ENCODE peak calls at places on chromosomes 16 and 17, in six cellular contexts. One of them, this sample, is unnamed.

GRCh38 chr16:30491744-30492308 is 19.3 kb downstream of the ITGAL start:
- DNase-seq in COR-L47: no peak
- DNase-seq in HuH-7: no peak
- DNase-seq in substantia nigra: no peak
- DNase-seq in activated naive CD8-positive, alpha-beta T cell treated with anti-CD3 and anti-CD28 coated beads for 36 hours: peak
- DNase-seq in esophagus squamous epithelium: no peak
- DNase-seq in this sample: peak

GRCh38 chr16:85369741-85370528 is 243.2 kb upstream of the GSE1 start:
- DNase-seq in HuH-7: peak
- DNase-seq in substantia nigra: peak
- DNase-seq in esophagus squamous epithelium: no peak
- DNase-seq in COR-L47: no peak
- DNase-seq in activated naive CD8-positive, alpha-beta T cell treated with anti-CD3 and anti-CD28 coated beads for 36 hours: peak
- DNase-seq in this sample: peak

GRCh38 chr17:43471801-43472200 is 12.0 kb upstream of the DHX8 start:
- DNase-seq in activated naive CD8-positive, alpha-beta T cell treated with anti-CD3 and anti-CD28 coated beads for 36 hours: no peak
- DNase-seq in HuH-7: no peak
- DNase-seq in COR-L47: no peak
- DNase-seq in esophagus squamous epithelium: no peak
- DNase-seq in substantia nigra: no peak
- DNase-seq in this sample: no peak

GRCh38 chr17:42855048-42855596 is 4.1 kb downstream of the AOC3 start:
- DNase-seq in esophagus squamous epithelium: no peak
- DNase-seq in COR-L47: no peak
- DNase-seq in substantia nigra: no peak
- DNase-seq in HuH-7: no peak
- DNase-seq in activated naive CD8-positive, alpha-beta T cell treated with anti-CD3 and anti-CD28 coated beads for 36 hours: no peak
- DNase-seq in this sample: no peak

GRCh38 chr17:73387746-73388577 is 76.2 kb upstream of the CDC42EP4 start:
- DNase-seq in HuH-7: no peak
- DNase-seq in substantia nigra: no peak
- DNase-seq in activated naive CD8-positive, alpha-beta T cell treated with anti-CD3 and anti-CD28 coated beads for 36 hours: no peak
- DNase-seq in esophagus squamous epithelium: no peak
- DNase-seq in COR-L47: no peak
- DNase-seq in this sample: no peak

GRCh38 chr16:86862596-86862995 is 284.2 kb downstream of the FOXL1 start:
- DNase-seq in substantia nigra: no peak
- DNase-seq in COR-L47: peak
- DNase-seq in HuH-7: no peak
- DNase-seq in activated naive CD8-positive, alpha-beta T cell treated with anti-CD3 and anti-CD28 coated beads for 36 hours: no peak
- DNase-seq in esophagus squamous epithelium: no peak
- DNase-seq in this sample: peak

GRCh38 chr16:70437582-70438324 is 1.1 kb downstream of the ST3GAL2 start:
- DNase-seq in COR-L47: no peak
- DNase-seq in esophagus squamous epithelium: no peak
- DNase-seq in substantia nigra: no peak
- DNase-seq in activated naive CD8-positive, alpha-beta T cell treated with anti-CD3 and anti-CD28 coated beads for 36 hours: no peak
- DNase-seq in HuH-7: no peak
- DNase-seq in this sample: peak

GRCh38 chr16:1871974-1872635 is at the start of gene MEIOB:
- DNase-seq in substantia nigra: no peak
- DNase-seq in COR-L47: no peak
- DNase-seq in activated naive CD8-positive, alpha-beta T cell treated with anti-CD3 and anti-CD28 coated beads for 36 hours: peak
- DNase-seq in esophagus squamous epithelium: no peak
- DNase-seq in HuH-7: no peak
- DNase-seq in this sample: no peak

GRCh38 chr17:55726440-55726839 is 3.8 kb upstream of the TMEM100 start:
- DNase-seq in activated naive CD8-positive, alpha-beta T cell treated with anti-CD3 and anti-CD28 coated beads for 36 hours: no peak
- DNase-seq in HuH-7: no peak
- DNase-seq in substantia nigra: no peak
- DNase-seq in esophagus squamous epithelium: no peak
- DNase-seq in COR-L47: peak
- DNase-seq in this sample: peak

GRCh38 chr17:67718325-67718941 is 697 bp downstream of the NOL11 start:
- DNase-seq in COR-L47: no peak
- DNase-seq in HuH-7: no peak
- DNase-seq in activated naive CD8-positive, alpha-beta T cell treated with anti-CD3 and anti-CD28 coated beads for 36 hours: no peak
- DNase-seq in substantia nigra: no peak
- DNase-seq in esophagus squamous epithelium: no peak
- DNase-seq in this sample: peak

GRCh38 chr17:8997994-8998628 is 23.2 kb upstream of the NTN1 start:
- DNase-seq in COR-L47: no peak
- DNase-seq in esophagus squamous epithelium: no peak
- DNase-seq in HuH-7: peak
- DNase-seq in activated naive CD8-positive, alpha-beta T cell treated with anti-CD3 and anti-CD28 coated beads for 36 hours: peak
- DNase-seq in substantia nigra: no peak
- DNase-seq in this sample: peak

GRCh38 chr17:19546289-19547065 is 12.8 kb downstream of the SLC47A1 start:
- DNase-seq in HuH-7: no peak
- DNase-seq in activated naive CD8-positive, alpha-beta T cell treated with anti-CD3 and anti-CD28 coated beads for 36 hours: no peak
- DNase-seq in esophagus squamous epithelium: no peak
- DNase-seq in COR-L47: no peak
- DNase-seq in substantia nigra: no peak
- DNase-seq in this sample: no peak

GRCh38 chr17:19760781-19761180 is 12.7 kb upstream of the ALDH3A1 start:
- DNase-seq in activated naive CD8-positive, alpha-beta T cell treated with anti-CD3 and anti-CD28 coated beads for 36 hours: no peak
- DNase-seq in substantia nigra: no peak
- DNase-seq in esophagus squamous epithelium: no peak
- DNase-seq in COR-L47: no peak
- DNase-seq in HuH-7: no peak
- DNase-seq in this sample: no peak

GRCh38 chr17:30095507-30096244 is 20.9 kb upstream of the NSRP1 start:
- DNase-seq in COR-L47: peak
- DNase-seq in activated naive CD8-positive, alpha-beta T cell treated with anti-CD3 and anti-CD28 coated beads for 36 hours: no peak
- DNase-seq in esophagus squamous epithelium: no peak
- DNase-seq in HuH-7: peak
- DNase-seq in substantia nigra: no peak
- DNase-seq in this sample: peak

GRCh38 chr17:65228734-65229390 is 91.7 kb downstream of the RGS9 start:
- DNase-seq in activated naive CD8-positive, alpha-beta T cell treated with anti-CD3 and anti-CD28 coated beads for 36 hours: peak
- DNase-seq in HuH-7: no peak
- DNase-seq in substantia nigra: no peak
- DNase-seq in COR-L47: no peak
- DNase-seq in esophagus squamous epithelium: no peak
- DNase-seq in this sample: no peak

GRCh38 chr17:79534111-79534510 is 76.7 kb downstream of the RBFOX3 start:
- DNase-seq in activated naive CD8-positive, alpha-beta T cell treated with anti-CD3 and anti-CD28 coated beads for 36 hours: no peak
- DNase-seq in HuH-7: no peak
- DNase-seq in substantia nigra: no peak
- DNase-seq in esophagus squamous epithelium: no peak
- DNase-seq in COR-L47: no peak
- DNase-seq in this sample: no peak

GRCh38 chr17:60790205-60790604 is 112.6 kb downstream of the BCAS3 start:
- DNase-seq in activated naive CD8-positive, alpha-beta T cell treated with anti-CD3 and anti-CD28 coated beads for 36 hours: no peak
- DNase-seq in COR-L47: no peak
- DNase-seq in substantia nigra: no peak
- DNase-seq in esophagus squamous epithelium: no peak
- DNase-seq in HuH-7: no peak
- DNase-seq in this sample: no peak

GRCh38 chr16:80746231-80746630 is 58.2 kb downstream of the CDYL2 start:
- DNase-seq in esophagus squamous epithelium: no peak
- DNase-seq in substantia nigra: no peak
- DNase-seq in COR-L47: no peak
- DNase-seq in HuH-7: no peak
- DNase-seq in activated naive CD8-positive, alpha-beta T cell treated with anti-CD3 and anti-CD28 coated beads for 36 hours: no peak
- DNase-seq in this sample: no peak

GRCh38 chr17:11639736-11640510 is 41.7 kb downstream of the DNAH9 start:
- DNase-seq in esophagus squamous epithelium: no peak
- DNase-seq in COR-L47: no peak
- DNase-seq in substantia nigra: no peak
- DNase-seq in HuH-7: no peak
- DNase-seq in activated naive CD8-positive, alpha-beta T cell treated with anti-CD3 and anti-CD28 coated beads for 36 hours: no peak
- DNase-seq in this sample: no peak

GRCh38 chr17:75288784-75289121 is 480 bp downstream of the SLC25A19 start:
- DNase-seq in HuH-7: no peak
- DNase-seq in substantia nigra: no peak
- DNase-seq in COR-L47: peak
- DNase-seq in activated naive CD8-positive, alpha-beta T cell treated with anti-CD3 and anti-CD28 coated beads for 36 hours: peak
- DNase-seq in esophagus squamous epithelium: no peak
- DNase-seq in this sample: peak

GRCh38 chr16:24852281-24852721 is 6.5 kb downstream of the SLC5A11 start:
- DNase-seq in HuH-7: no peak
- DNase-seq in COR-L47: no peak
- DNase-seq in esophagus squamous epithelium: no peak
- DNase-seq in activated naive CD8-positive, alpha-beta T cell treated with anti-CD3 and anti-CD28 coated beads for 36 hours: no peak
- DNase-seq in substantia nigra: no peak
- DNase-seq in this sample: no peak

GRCh38 chr16:57147381-57148191 is 38.3 kb downstream of the PSME3IP1 start:
- DNase-seq in activated naive CD8-positive, alpha-beta T cell treated with anti-CD3 and anti-CD28 coated beads for 36 hours: no peak
- DNase-seq in substantia nigra: no peak
- DNase-seq in HuH-7: no peak
- DNase-seq in COR-L47: no peak
- DNase-seq in esophagus squamous epithelium: no peak
- DNase-seq in this sample: no peak

GRCh38 chr17:45413498-45413923 is 19.2 kb downstream of the ARHGAP27 start:
- DNase-seq in COR-L47: no peak
- DNase-seq in activated naive CD8-positive, alpha-beta T cell treated with anti-CD3 and anti-CD28 coated beads for 36 hours: no peak
- DNase-seq in HuH-7: no peak
- DNase-seq in esophagus squamous epithelium: no peak
- DNase-seq in substantia nigra: peak
- DNase-seq in this sample: no peak

GRCh38 chr17:13837417-13837816 is 231.9 kb upstream of the COX10 start:
- DNase-seq in substantia nigra: no peak
- DNase-seq in COR-L47: no peak
- DNase-seq in esophagus squamous epithelium: no peak
- DNase-seq in HuH-7: no peak
- DNase-seq in activated naive CD8-positive, alpha-beta T cell treated with anti-CD3 and anti-CD28 coated beads for 36 hours: no peak
- DNase-seq in this sample: no peak

This sample was measured in MCF 10A.